ENCODE peak calls at places on chromosomes 3 and 15, in four cellular contexts. J is AG04449; Q is stimulated activated CD8-positive, alpha-beta memory T cell treated with anti-CD3 and anti-CD28 coated beads, Interleukin-15, amount 100 ng/mL, for 24 hours; O is activated naive CD4-positive, alpha-beta T cell. E is an unnamed sample.

GRCh38 chr15:22947101-22948000 is 32.8 kb downstream of the CYFIP1 start:
- DNase-seq in J (no peak), Q (no peak), O (no peak), E (no peak)

GRCh38 chr15:40633178-40633577 is 39.1 kb downstream of the KNL1 start:
- DNase-seq in J (no peak), Q (no peak), O (no peak), E (no peak)

GRCh38 chr15:92807971-92808571 is 92.1 kb upstream of the CHD2 start:
- DNase-seq in J (no peak), Q (no peak), O (no peak), E (no peak)

GRCh38 chr3:47711596-47711995 is 70.1 kb downstream of the SMARCC1 start:
- DNase-seq in J (no peak), Q (no peak), O (no peak), E (no peak)

GRCh38 chr3:34260266-34260990 is 462.0 kb downstream of the PDCD6IP start:
- DNase-seq in J (no peak), Q (no peak), O (no peak), E (no peak)

GRCh38 chr3:152508705-152509104 is 240.0 kb downstream of the MBNL1 start:
- DNase-seq in J (no peak), Q (no peak), O (no peak), E (no peak)

GRCh38 chr3:99846472-99846871 is 28.8 kb downstream of the CMSS1 start:
- DNase-seq in J (no peak), Q (no peak), O (no peak), E (no peak)

GRCh38 chr15:27867861-27868260 is 231.3 kb downstream of the OCA2 start:
- DNase-seq in J (no peak), Q (no peak), O (no peak), E (no peak)

GRCh38 chr3:101803152-101803782 is 24.3 kb downstream of the NXPE3 start:
- DNase-seq in J (no peak), Q (no peak), O (no peak), E (no peak)

E was measured in 8988T.